ENCODE peak calls at places on chromosomes 1 and 21, in nine cellular contexts. A is stimulated activated CD4-positive, alpha-beta T cell treated with anti-CD3 and anti-CD28 coated beads, Interleukin-12 subunit alpha, Interleukin-12 subunit beta, amount 100 ng/mL, for 48 hours; I is T follicular helper cell; F is HFF-Myc; N is COLO829; T is kidney; U is GM12865; Z is HEK293T; E is GM04503. D is an unnamed sample.

GRCh38 chr1:234206651-234207284 is 166.5 kb upstream of the COA6 start:
- DNase-seq in A (no peak), I (no peak), F (peak), N (peak), T (no peak), U (no peak), Z (no peak), E (peak), D (no peak)

GRCh38 chr1:9884805-9885204 is 25.3 kb downstream of the CTNNBIP1 start:
- DNase-seq in A (no peak), I (no peak), F (no peak), N (no peak), T (no peak), U (no peak), Z (no peak), E (no peak), D (no peak)

GRCh38 chr1:110324667-110325066 is 14.5 kb upstream of the RBM15 start:
- DNase-seq in A (no peak), I (no peak), F (no peak), N (no peak), T (no peak), U (no peak), Z (no peak), E (no peak), D (no peak)

GRCh38 chr1:67766117-67766978 is 66.9 kb downstream of the GNG12 start:
- DNase-seq in A (no peak), I (no peak), F (no peak), N (peak), T (no peak), U (peak), Z (peak), E (no peak), D (peak)

GRCh38 chr1:110040548-110040947 is 6.1 kb downstream of the STRIP1 start:
- DNase-seq in A (no peak), I (no peak), F (no peak), N (no peak), T (no peak), U (no peak), Z (no peak), E (no peak), D (no peak)

GRCh38 chr1:221611930-221612777 is 129.7 kb downstream of the DUSP10 start:
- DNase-seq in A (no peak), I (no peak), F (peak), N (peak), T (peak), U (no peak), Z (peak), E (peak), D (no peak)

GRCh38 chr21:41778974-41779600 is 12.2 kb upstream of the RIPK4 start:
- DNase-seq in A (no peak), I (no peak), F (no peak), N (no peak), T (no peak), U (no peak), Z (no peak), E (no peak), D (no peak)

GRCh38 chr1:234707641-234708040 is 97.7 kb upstream of the IRF2BP2 start:
- DNase-seq in A (no peak), I (no peak), F (no peak), N (no peak), T (no peak), U (no peak), Z (no peak), E (no peak), D (no peak)

GRCh38 chr1:38221006-38221649 is 174.5 kb upstream of the POU3F1 start:
- DNase-seq in A (no peak), I (no peak), F (peak), N (no peak), T (no peak), U (no peak), Z (no peak), E (peak), D (no peak)

GRCh38 chr1:230824571-230825060 is 43.7 kb downstream of the C1orf198 start:
- DNase-seq in A (no peak), I (no peak), F (no peak), N (peak), T (no peak), U (no peak), Z (no peak), E (no peak), D (no peak)

GRCh38 chr1:155253208-155253607 is 2.1 kb downstream of the ENTREP3 start:
- DNase-seq in A (no peak), I (no peak), F (no peak), N (no peak), T (no peak), U (no peak), Z (no peak), E (no peak), D (no peak)

GRCh38 chr21:28487455-28488070 is 505.1 kb downstream of the LTN1 start:
- DNase-seq in A (no peak), I (no peak), F (no peak), N (no peak), T (no peak), U (no peak), Z (no peak), E (no peak), D (no peak)

GRCh38 chr1:56215086-56215485 is 364.3 kb downstream of the PLPP3 start:
- DNase-seq in A (no peak), I (no peak), F (no peak), N (no peak), T (no peak), U (no peak), Z (no peak), E (no peak), D (no peak)

GRCh38 chr1:11804666-11805453 is 904 bp downstream of the MTHFR start:
- DNase-seq in A (no peak), I (peak), F (peak), N (no peak), T (peak), U (peak), Z (no peak), E (no peak), D (no peak)

GRCh38 chr1:178362784-178363183 is 134.0 kb downstream of the CLEC20A start:
- DNase-seq in A (no peak), I (no peak), F (no peak), N (no peak), T (no peak), U (no peak), Z (no peak), E (no peak), D (no peak)

GRCh38 chr1:153447498-153448170 is 12.8 kb downstream of the S100A7 start:
- DNase-seq in A (no peak), I (no peak), F (peak), N (no peak), T (no peak), U (no peak), Z (no peak), E (peak), D (no peak)

GRCh38 chr1:117366281-117366981 is 818 bp upstream of the MAN1A2 start:
- DNase-seq in A (peak), I (peak), F (no peak), N (peak), T (peak), U (peak), Z (peak), E (no peak), D (peak)

GRCh38 chr1:25004355-25004754 is 74.3 kb upstream of the RUNX3 start:
- DNase-seq in A (no peak), I (no peak), F (no peak), N (no peak), T (no peak), U (no peak), Z (no peak), E (no peak), D (no peak)

GRCh38 chr1:225523214-225523613 is 95.4 kb upstream of the LBR start:
- DNase-seq in A (no peak), I (no peak), F (no peak), N (no peak), T (no peak), U (no peak), Z (no peak), E (no peak), D (no peak)

GRCh38 chr1:176826265-176826664 is 338.2 kb downstream of the ASTN1 start:
- DNase-seq in A (no peak), I (no peak), F (no peak), N (no peak), T (no peak), U (no peak), Z (no peak), E (no peak), D (no peak)

GRCh38 chr1:53638641-53639035 is 100.3 kb downstream of the GLIS1 start:
- DNase-seq in A (no peak), I (no peak), F (no peak), N (no peak), T (peak), U (no peak), Z (no peak), E (no peak), D (no peak)

GRCh38 chr1:219582310-219582709 is 30.6 kb downstream of the ZC3H11B start:
- DNase-seq in A (no peak), I (no peak), F (no peak), N (no peak), T (no peak), U (peak), Z (no peak), E (no peak), D (no peak)

GRCh38 chr21:16983425-16983824 is 529.4 kb upstream of the CXADR start:
- DNase-seq in A (no peak), I (no peak), F (no peak), N (no peak), T (no peak), U (no peak), Z (no peak), E (no peak), D (no peak)

GRCh38 chr1:63624911-63625310 is 31.7 kb downstream of the PGM1 start:
- DNase-seq in A (no peak), I (no peak), F (no peak), N (peak), T (no peak), U (no peak), Z (no peak), E (no peak), D (no peak)

GRCh38 chr21:38661296-38662223 is 144.2 kb upstream of the ETS2 start:
- DNase-seq in A (no peak), I (no peak), F (no peak), N (peak), T (peak), U (no peak), Z (peak), E (no peak), D (peak)

GRCh38 chr1:219792337-219793021 is 135.9 kb downstream of the SLC30A10 start:
- DNase-seq in A (no peak), I (no peak), F (peak), N (peak), T (no peak), U (no peak), Z (no peak), E (peak), D (no peak)

GRCh38 chr1:89705901-89706699 is 73.2 kb downstream of the LRRC8C start:
- DNase-seq in A (no peak), I (no peak), F (no peak), N (no peak), T (no peak), U (peak), Z (no peak), E (no peak), D (no peak)

GRCh38 chr21:38181101-38181500 is 75.7 kb upstream of the KCNJ15 start:
- DNase-seq in A (no peak), I (no peak), F (peak), N (no peak), T (no peak), U (no peak), Z (no peak), E (no peak), D (no peak)

GRCh38 chr1:112754116-112754628 is 39.0 kb upstream of the PPM1J start:
- DNase-seq in A (no peak), I (no peak), F (no peak), N (no peak), T (no peak), U (no peak), Z (no peak), E (no peak), D (no peak)